ENCODE peak calls at places on chromosomes 5 and 9, in six cellular contexts. One of them, this sample, is unnamed.

GRCh38 chr5:41510176-41510831 is at the start of gene PLCXD3:
- DNase-seq in HCT116: no peak
- DNase-seq in GM12878: no peak
- DNase-seq in SK-N-SH: peak
- DNase-seq in HepG2: no peak
- DNase-seq in K562: no peak
- DNase-seq in this sample: peak

GRCh38 chr5:127536687-127537086 is 19.2 kb downstream of the PRRC1 start:
- DNase-seq in HCT116: no peak
- DNase-seq in GM12878: no peak
- DNase-seq in SK-N-SH: peak
- DNase-seq in HepG2: no peak
- DNase-seq in K562: no peak
- DNase-seq in this sample: peak

GRCh38 chr5:76401801-76402250 is 1.3 kb upstream of the IQGAP2 start:
- DNase-seq in HCT116: no peak
- DNase-seq in GM12878: peak
- DNase-seq in SK-N-SH: no peak
- DNase-seq in HepG2: no peak
- DNase-seq in K562: no peak
- DNase-seq in this sample: no peak

GRCh38 chr5:160054831-160055230 is 45.9 kb downstream of the TTC1 start:
- DNase-seq in HCT116: no peak
- DNase-seq in GM12878: no peak
- DNase-seq in SK-N-SH: no peak
- DNase-seq in HepG2: no peak
- DNase-seq in K562: peak
- DNase-seq in this sample: no peak

GRCh38 chr9:2227468-2227867 is 212.3 kb downstream of the SMARCA2 start:
- DNase-seq in HCT116: no peak
- DNase-seq in GM12878: no peak
- DNase-seq in SK-N-SH: no peak
- DNase-seq in HepG2: no peak
- DNase-seq in K562: no peak
- DNase-seq in this sample: peak

GRCh38 chr9:96078866-96079505 is 203.5 kb downstream of the ERCC6L2 start:
- DNase-seq in HCT116: no peak
- DNase-seq in GM12878: no peak
- DNase-seq in SK-N-SH: no peak
- DNase-seq in HepG2: no peak
- DNase-seq in K562: no peak
- DNase-seq in this sample: no peak

GRCh38 chr5:57334475-57334874 is 148.1 kb downstream of the ACTBL2 start:
- DNase-seq in HCT116: no peak
- DNase-seq in GM12878: no peak
- DNase-seq in SK-N-SH: no peak
- DNase-seq in HepG2: no peak
- DNase-seq in K562: no peak
- DNase-seq in this sample: no peak

GRCh38 chr9:112784020-112784788 is 33.6 kb downstream of the SNX30 start:
- DNase-seq in HCT116: no peak
- DNase-seq in GM12878: no peak
- DNase-seq in SK-N-SH: peak
- DNase-seq in HepG2: no peak
- DNase-seq in K562: no peak
- DNase-seq in this sample: peak

GRCh38 chr5:43773032-43773830 is 170.3 kb downstream of the NNT start:
- DNase-seq in HCT116: peak
- DNase-seq in GM12878: no peak
- DNase-seq in SK-N-SH: no peak
- DNase-seq in HepG2: peak
- DNase-seq in K562: no peak
- DNase-seq in this sample: peak

GRCh38 chr9:134552349-134552990 is 89.1 kb upstream of the COL5A1 start:
- DNase-seq in HCT116: no peak
- DNase-seq in GM12878: no peak
- DNase-seq in SK-N-SH: no peak
- DNase-seq in HepG2: no peak
- DNase-seq in K562: no peak
- DNase-seq in this sample: no peak

GRCh38 chr9:77987880-77988525 is 43.6 kb downstream of the GNAQ start:
- DNase-seq in HCT116: no peak
- DNase-seq in GM12878: no peak
- DNase-seq in SK-N-SH: no peak
- DNase-seq in HepG2: no peak
- DNase-seq in K562: no peak
- DNase-seq in this sample: no peak

GRCh38 chr5:88269222-88269771 is 652 bp upstream of the TMEM161B start:
- DNase-seq in HCT116: no peak
- DNase-seq in GM12878: peak
- DNase-seq in SK-N-SH: peak
- DNase-seq in HepG2: peak
- DNase-seq in K562: no peak
- DNase-seq in this sample: peak

GRCh38 chr5:119327018-119327417 is 28.8 kb upstream of the TNFAIP8 start:
- DNase-seq in HCT116: no peak
- DNase-seq in GM12878: no peak
- DNase-seq in SK-N-SH: no peak
- DNase-seq in HepG2: no peak
- DNase-seq in K562: peak
- DNase-seq in this sample: no peak

GRCh38 chr5:30956251-30956650 is 237.2 kb upstream of the CDH6 start:
- DNase-seq in HCT116: no peak
- DNase-seq in GM12878: no peak
- DNase-seq in SK-N-SH: no peak
- DNase-seq in HepG2: no peak
- DNase-seq in K562: no peak
- DNase-seq in this sample: no peak

GRCh38 chr9:113715086-113715485 is 161.0 kb upstream of the ZNF618 start:
- DNase-seq in HCT116: no peak
- DNase-seq in GM12878: no peak
- DNase-seq in SK-N-SH: no peak
- DNase-seq in HepG2: no peak
- DNase-seq in K562: no peak
- DNase-seq in this sample: no peak

GRCh38 chr5:154301726-154302125 is 111.2 kb downstream of the GALNT10 start:
- DNase-seq in HCT116: no peak
- DNase-seq in GM12878: no peak
- DNase-seq in SK-N-SH: no peak
- DNase-seq in HepG2: no peak
- DNase-seq in K562: no peak
- DNase-seq in this sample: no peak

GRCh38 chr9:35286381-35286780 is 124.6 kb downstream of the UNC13B start:
- DNase-seq in HCT116: no peak
- DNase-seq in GM12878: no peak
- DNase-seq in SK-N-SH: no peak
- DNase-seq in HepG2: no peak
- DNase-seq in K562: no peak
- DNase-seq in this sample: no peak

GRCh38 chr9:35285731-35286130 is 123.9 kb downstream of the UNC13B start:
- DNase-seq in HCT116: no peak
- DNase-seq in GM12878: no peak
- DNase-seq in SK-N-SH: no peak
- DNase-seq in HepG2: no peak
- DNase-seq in K562: no peak
- DNase-seq in this sample: no peak

GRCh38 chr9:35293381-35293780 is 131.6 kb downstream of the UNC13B start:
- DNase-seq in HCT116: no peak
- DNase-seq in GM12878: no peak
- DNase-seq in SK-N-SH: no peak
- DNase-seq in HepG2: no peak
- DNase-seq in K562: no peak
- DNase-seq in this sample: no peak

GRCh38 chr9:35287986-35288515 is 126.2 kb downstream of the UNC13B start:
- DNase-seq in HCT116: no peak
- DNase-seq in GM12878: no peak
- DNase-seq in SK-N-SH: no peak
- DNase-seq in HepG2: no peak
- DNase-seq in K562: no peak
- DNase-seq in this sample: no peak
- H2AFZ ChIP-seq in HCT116: no peak
- H2AFZ ChIP-seq in GM12878: no peak
- H2AFZ ChIP-seq in SK-N-SH: no peak
- H2AFZ ChIP-seq in HepG2: no peak
- H2AFZ ChIP-seq in K562: no peak
- H2AFZ ChIP-seq in this sample: no peak

DNA sequence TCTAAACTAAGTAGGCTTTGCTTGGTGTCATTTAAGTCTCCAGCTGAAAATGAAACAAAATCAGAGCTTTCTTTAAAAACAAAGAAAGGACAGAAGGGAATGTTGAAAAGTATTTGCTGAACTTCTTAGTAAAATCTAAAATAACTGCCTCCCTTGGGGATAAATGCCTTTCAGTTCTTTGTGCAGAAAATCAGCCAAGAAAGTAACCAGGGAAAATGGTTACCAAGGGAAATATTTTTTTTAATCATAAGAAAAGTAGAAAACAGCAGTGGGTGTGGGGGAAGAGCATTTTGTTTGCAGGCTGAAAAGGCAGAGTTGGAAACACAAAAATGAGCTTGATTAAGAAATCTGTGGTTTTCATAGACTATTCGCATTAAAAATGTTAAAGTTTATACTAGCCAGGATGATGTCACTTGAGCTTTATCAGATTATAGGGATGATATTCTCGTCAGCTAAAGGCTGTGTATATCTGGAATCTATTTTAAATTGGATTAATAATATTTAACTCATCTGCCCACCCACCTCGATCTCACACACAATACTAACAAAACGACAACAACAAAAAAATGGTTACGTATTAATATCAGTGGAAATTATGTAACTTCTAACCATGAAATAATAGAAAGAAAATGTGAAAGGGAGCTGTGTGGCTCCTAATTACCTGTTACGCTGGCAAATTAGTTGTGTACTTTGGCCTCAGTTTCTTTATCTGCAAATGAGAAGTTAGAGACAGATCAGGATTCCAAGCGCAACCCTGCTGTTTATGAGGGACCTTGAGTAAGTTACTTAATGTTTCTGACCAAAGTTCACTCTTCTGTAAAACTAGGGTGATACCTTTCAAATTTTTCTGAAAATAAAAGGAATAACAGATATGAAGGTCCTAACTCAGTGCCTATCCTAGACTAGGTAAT is at the start of gene ECM2:
- DNase-seq in HCT116: no peak
- DNase-seq in GM12878: no peak
- DNase-seq in SK-N-SH: no peak
- DNase-seq in HepG2: no peak
- DNase-seq in K562: no peak
- DNase-seq in this sample: no peak
- H3K4me3 ChIP-seq in HCT116: no peak
- H3K4me3 ChIP-seq in GM12878: peak
- H3K4me3 ChIP-seq in SK-N-SH: no peak
- H3K4me3 ChIP-seq in HepG2: no peak
- H3K4me3 ChIP-seq in K562: no peak
- H3K4me3 ChIP-seq in this sample: no peak

GRCh38 chr9:129972816-129973215 is 70.2 kb downstream of the FNBP1 start:
- DNase-seq in HCT116: no peak
- DNase-seq in GM12878: no peak
- DNase-seq in SK-N-SH: no peak
- DNase-seq in HepG2: no peak
- DNase-seq in K562: no peak
- DNase-seq in this sample: no peak
- TF ChIP-seq REST in HCT116: no peak
- TF ChIP-seq REST in GM12878: no peak
- TF ChIP-seq REST in SK-N-SH: no peak
- TF ChIP-seq REST in HepG2: no peak
- TF ChIP-seq REST in K562: no peak
- TF ChIP-seq REST in this sample: no peak

DNA sequence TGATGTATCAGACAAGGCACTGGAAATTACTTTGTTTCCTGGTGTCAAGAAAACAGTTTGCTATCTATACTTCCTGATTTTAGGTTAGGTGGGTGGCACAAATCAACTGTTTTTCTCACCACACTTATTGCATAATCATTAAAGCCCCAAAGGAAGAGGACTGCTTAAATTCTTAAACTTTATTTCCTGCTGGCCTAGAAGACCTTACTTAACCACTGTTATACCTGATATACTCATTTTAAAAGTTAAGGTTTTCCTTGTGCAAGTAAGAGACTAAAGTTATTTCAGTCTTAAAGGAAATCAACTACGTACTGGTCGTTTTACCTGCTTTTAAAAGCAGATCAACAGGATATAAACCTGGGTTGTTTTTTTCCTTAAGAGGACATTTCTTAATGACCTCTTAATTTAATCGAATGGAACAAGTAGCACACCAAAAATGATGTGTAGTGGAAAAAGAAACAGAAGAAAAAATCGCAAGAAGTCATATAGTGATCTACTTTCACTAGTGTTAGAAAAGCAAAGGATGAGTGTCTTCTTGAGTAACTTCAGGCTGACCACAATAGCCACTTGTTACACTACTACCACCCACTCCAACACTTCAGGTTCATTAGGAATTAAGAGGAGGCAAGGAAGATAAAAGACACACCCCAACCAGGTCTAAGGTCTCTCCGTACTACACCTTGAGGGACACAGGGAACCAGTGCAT is 971 bp downstream of the CLINT1 start:
- DNase-seq in HCT116: no peak
- DNase-seq in GM12878: no peak
- DNase-seq in SK-N-SH: no peak
- DNase-seq in HepG2: no peak
- DNase-seq in K562: peak
- DNase-seq in this sample: no peak
- H2AFZ ChIP-seq in HCT116: no peak
- H2AFZ ChIP-seq in GM12878: no peak
- H2AFZ ChIP-seq in SK-N-SH: peak
- H2AFZ ChIP-seq in HepG2: no peak
- H2AFZ ChIP-seq in K562: peak
- H2AFZ ChIP-seq in this sample: peak

GRCh38 chr9:95030920-95031662 is 286.4 kb downstream of the FANCC start:
- DNase-seq in HCT116: no peak
- DNase-seq in GM12878: no peak
- DNase-seq in SK-N-SH: no peak
- DNase-seq in HepG2: no peak
- DNase-seq in K562: no peak
- DNase-seq in this sample: no peak

GRCh38 chr9:95029720-95030119 is 287.8 kb downstream of the FANCC start:
- DNase-seq in HCT116: no peak
- DNase-seq in GM12878: no peak
- DNase-seq in SK-N-SH: no peak
- DNase-seq in HepG2: no peak
- DNase-seq in K562: no peak
- DNase-seq in this sample: no peak

GRCh38 chr9:95028855-95029219 is 288.7 kb downstream of the FANCC start:
- DNase-seq in HCT116: no peak
- DNase-seq in GM12878: no peak
- DNase-seq in SK-N-SH: no peak
- DNase-seq in HepG2: no peak
- DNase-seq in K562: no peak
- DNase-seq in this sample: no peak

GRCh38 chr9:95029251-95029650 is 288.3 kb downstream of the FANCC start:
- DNase-seq in HCT116: no peak
- DNase-seq in GM12878: no peak
- DNase-seq in SK-N-SH: no peak
- DNase-seq in HepG2: no peak
- DNase-seq in K562: no peak
- DNase-seq in this sample: no peak

GRCh38 chr9:95030344-95030743 is 287.2 kb downstream of the FANCC start:
- DNase-seq in HCT116: no peak
- DNase-seq in GM12878: no peak
- DNase-seq in SK-N-SH: no peak
- DNase-seq in HepG2: no peak
- DNase-seq in K562: no peak
- DNase-seq in this sample: no peak
- H3K4me3 ChIP-seq in HCT116: no peak
- H3K4me3 ChIP-seq in GM12878: no peak
- H3K4me3 ChIP-seq in SK-N-SH: no peak
- H3K4me3 ChIP-seq in HepG2: no peak
- H3K4me3 ChIP-seq in K562: no peak
- H3K4me3 ChIP-seq in this sample: no peak